ENCODE peak calls at places on chromosomes 5 and 9, in six cellular contexts. L, O, W, N, Z and J are unnamed samples.

GRCh38 chr5:126389179-126389578 is 34.0 kb upstream of the GRAMD2B start:
- DNase-seq in N (no peak), O (no peak), Z (no peak), W (no peak), L (no peak), J (no peak)

GRCh38 chr5:91641730-91642350 is 258.7 kb upstream of the ARRDC3 start:
- DNase-seq in O (peak; percentile 58), Z (no peak), L (peak; percentile 59), N (no peak), W (no peak), J (no peak)

GRCh38 chr9:135592331-135592590 is 30.7 kb downstream of the PAEP start:
- DNase-seq in L (no peak), O (no peak), W (no peak), N (no peak), Z (no peak), J (no peak)

GRCh38 chr5:111830333-111830732 is 73.3 kb upstream of the NREP start:
- DNase-seq in W (no peak), N (no peak), O (peak; percentile 31), L (peak; percentile 46), Z (no peak), J (no peak)

GRCh38 chr5:8961219-8961618 is 584.7 kb downstream of the SEMA5A start:
- DNase-seq in O (no peak), L (no peak), Z (no peak), W (no peak), N (no peak), J (no peak)

GRCh38 chr9:137046094-137046787 is at the start of gene NPDC1:
- DNase-seq in O (peak; percentile 22), W (peak; percentile 80), L (peak; percentile 74), Z (peak; percentile 76), N (peak; percentile 93), J (peak; percentile 85)

GRCh38 chr5:131394128-131394527 is 130.3 kb downstream of the CDC42SE2 start:
- DNase-seq in O (no peak), N (no peak), L (peak; percentile 63), Z (no peak), W (no peak), J (no peak)

GRCh38 chr5:172140120-172140519 is 47.9 kb downstream of the STK10 start:
- DNase-seq in N (no peak), W (no peak), O (no peak), Z (no peak), L (no peak), J (no peak)

GRCh38 chr9:35729101-35729500 is 2.9 kb downstream of the TLN1 start:
- DNase-seq in N (no peak), L (no peak), O (no peak), Z (no peak), W (no peak), J (no peak)

GRCh38 chr5:55897905-55898304 is 46.7 kb downstream of the IL31RA start:
- DNase-seq in Z (peak; percentile 73), W (peak; percentile 70), L (peak; percentile 96), O (peak; percentile 70), N (no peak), J (no peak)

GRCh38 chr9:88681434-88681833 is 146.5 kb downstream of the NXNL2 start:
- DNase-seq in N (no peak), Z (no peak), W (no peak), O (no peak), L (no peak), J (no peak)

GRCh38 chr9:124694394-124695279 is 76.5 kb downstream of the NR6A1 start:
- DNase-seq in Z (no peak), W (no peak), O (no peak), L (no peak), N (no peak), J (no peak)

DNA sequence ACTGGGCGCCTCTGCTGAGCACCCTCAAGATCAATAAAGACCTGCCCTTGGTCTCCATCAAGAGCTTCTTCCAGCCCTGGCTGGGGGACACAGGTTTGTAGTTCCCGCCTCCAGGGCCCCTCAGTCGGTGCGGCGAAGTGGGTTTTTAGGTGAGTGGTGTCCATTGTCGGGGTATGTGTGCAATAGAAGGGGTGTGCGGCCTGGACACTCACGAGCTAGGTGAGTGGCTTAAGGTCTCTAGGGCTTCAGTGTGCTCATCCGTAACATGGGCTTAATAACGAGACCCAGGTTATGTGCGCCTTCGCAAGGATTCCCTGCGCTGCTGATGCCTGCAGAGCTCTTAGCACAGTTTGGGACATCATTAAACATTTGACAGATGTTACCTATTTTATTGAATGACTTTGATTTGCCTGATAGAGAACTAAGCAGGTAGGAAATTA is 656 bp downstream of the CEP78 start:
- DNase-seq in L (no peak), W (no peak), N (no peak), O (no peak), Z (no peak), J (no peak)
- H3K4me3 ChIP-seq in L (peak overlapping the region; percentile 84), W (peak overlapping the region; percentile 73), N (peak overlapping the region; percentile 73), O (peak overlapping the region; percentile 87), Z (peak overlapping the region; percentile 96), J (peak overlapping the region; percentile 98)

GRCh38 chr9:133205996-133206931 is 2.8 kb downstream of the OBP2B start:
- DNase-seq in N (no peak), O (no peak), W (peak; percentile 47), L (no peak), Z (no peak), J (no peak)
- H3K4me3 ChIP-seq in N (no peak overlapping the region), O (no peak overlapping the region), W (no peak overlapping the region), L (no peak overlapping the region), Z (no peak overlapping the region), J (no peak overlapping the region)

DNA sequence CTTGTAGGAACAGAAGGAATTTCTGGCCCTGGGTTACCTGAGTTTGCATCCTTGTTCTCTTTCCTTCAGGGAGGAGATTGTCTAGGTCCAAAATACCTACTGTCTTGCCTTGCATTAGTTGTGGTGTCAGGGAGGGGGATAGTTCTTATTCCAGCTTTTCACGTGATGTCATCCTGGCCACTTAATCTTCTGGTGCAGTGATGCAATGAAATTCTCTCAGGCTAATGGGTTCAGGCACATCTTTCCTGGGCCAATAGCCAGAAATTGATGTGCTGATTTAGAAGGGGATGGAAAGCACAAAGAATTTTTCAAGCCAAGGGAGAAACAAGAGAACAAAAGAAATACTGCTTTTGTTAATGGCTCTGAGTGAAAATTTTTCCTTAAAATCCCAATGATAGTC is 89.5 kb upstream of the SV2C start:
- DNase-seq in W (no peak), Z (no peak), O (no peak), L (no peak), N (no peak), J (no peak)
- H3K4me3 ChIP-seq in W (no peak overlapping the region), Z (no peak overlapping the region), O (no peak overlapping the region), L (no peak overlapping the region), N (no peak overlapping the region), J (no peak overlapping the region)

GRCh38 chr9:121713400-121714070 is 62.1 kb downstream of the DAB2IP start:
- DNase-seq in W (no peak), Z (no peak), O (no peak), L (no peak), N (no peak), J (no peak)
- H3K4me3 ChIP-seq in W (no peak overlapping the region), Z (no peak overlapping the region), O (no peak overlapping the region), L (no peak overlapping the region), N (no peak overlapping the region), J (no peak overlapping the region)

DNA sequence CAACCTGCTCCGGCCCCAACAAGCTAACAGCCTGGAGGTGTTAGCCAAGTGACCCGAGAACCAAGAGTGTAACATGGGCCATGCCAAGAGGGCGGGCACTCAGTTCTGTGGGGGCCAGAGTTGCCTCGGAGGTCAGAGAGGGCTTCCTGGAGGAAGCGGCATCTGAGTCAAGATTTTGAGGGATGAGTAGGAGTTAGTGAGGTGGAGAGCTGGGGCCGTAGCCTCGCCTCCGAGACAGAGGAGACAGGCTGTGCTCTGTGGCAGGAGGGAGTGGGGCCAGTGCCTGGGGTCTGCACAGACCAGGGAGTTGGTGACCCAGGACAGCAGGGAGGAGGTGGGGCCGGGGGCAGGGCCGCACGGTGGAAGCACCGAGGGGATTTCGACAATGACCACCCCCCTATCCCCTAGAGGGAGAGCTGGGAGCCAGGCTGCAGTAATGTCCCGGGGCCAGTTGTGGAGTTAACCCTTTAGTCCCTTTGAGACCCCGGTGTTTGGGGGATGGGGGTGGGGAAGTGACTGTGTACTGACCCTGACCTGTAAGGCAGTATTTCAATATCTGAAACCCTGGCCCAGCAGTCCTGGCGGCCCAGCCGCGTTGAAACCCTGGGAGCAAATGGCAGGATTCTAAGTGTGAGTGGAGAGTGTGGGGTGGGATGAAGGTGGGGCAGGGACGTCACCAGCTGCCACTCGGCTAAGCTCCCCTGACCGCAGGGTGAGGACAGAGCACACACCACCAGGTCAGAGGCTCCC is 148.7 kb upstream of the COL5A1 start:
- DNase-seq in N (no peak), W (peak; percentile 60), O (no peak), L (no peak), Z (no peak), J (no peak)
- H3K4me3 ChIP-seq in N (no peak overlapping the region), W (no peak overlapping the region), O (no peak overlapping the region), L (no peak overlapping the region), Z (no peak overlapping the region), J (no peak overlapping the region)

GRCh38 chr9:120770923-120771322 is 22.3 kb downstream of the FBXW2 start:
- DNase-seq in N (no peak), O (no peak), L (no peak), Z (no peak), W (no peak), J (no peak)
- H3K4me3 ChIP-seq in N (no peak overlapping the region), O (no peak overlapping the region), L (no peak overlapping the region), Z (no peak overlapping the region), W (no peak overlapping the region), J (no peak overlapping the region)

GRCh38 chr9:92696619-92697018 is 26.7 kb upstream of the IPPK start:
- DNase-seq in O (no peak), N (no peak), W (no peak), L (no peak), Z (no peak), J (no peak)
- H3K4me3 ChIP-seq in O (no peak overlapping the region), N (no peak overlapping the region), W (no peak overlapping the region), L (no peak overlapping the region), Z (no peak overlapping the region), J (no peak overlapping the region)

DNA sequence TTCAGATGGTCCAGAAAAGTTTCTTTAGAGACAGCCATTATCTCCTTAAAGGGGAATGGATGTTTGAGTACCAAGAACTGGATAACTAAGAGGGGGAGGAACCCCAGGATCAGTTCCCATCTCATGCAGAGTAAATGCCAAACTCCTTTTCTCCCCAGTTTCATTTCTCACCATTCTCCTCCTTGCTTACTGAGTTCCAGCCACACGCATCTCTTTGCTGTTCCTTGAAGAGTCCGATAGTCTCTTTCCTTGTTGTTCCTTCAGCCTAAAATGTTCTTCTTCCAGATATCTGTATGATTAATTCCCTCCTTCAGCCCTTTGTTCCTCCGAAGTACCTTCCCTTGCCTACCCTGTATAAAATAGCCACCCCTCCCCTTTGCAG is 30.0 kb downstream of the KDM4C start:
- DNase-seq in L (no peak), Z (no peak), N (no peak), W (no peak), O (no peak), J (no peak)
- H3K4me3 ChIP-seq in L (no peak overlapping the region), Z (no peak overlapping the region), N (no peak overlapping the region), W (no peak overlapping the region), O (no peak overlapping the region), J (no peak overlapping the region)

GRCh38 chr5:75558972-75559632 is 47.4 kb downstream of the POLK start:
- DNase-seq in O (no peak), Z (no peak), L (peak; percentile 73), W (no peak), N (no peak), J (no peak)
- H3K4me3 ChIP-seq in O (no peak overlapping the region), Z (no peak overlapping the region), L (no peak overlapping the region), W (no peak overlapping the region), N (no peak overlapping the region), J (no peak overlapping the region)

GRCh38 chr5:2298746-2299145 is 416.0 kb upstream of the IRX4 start:
- DNase-seq in W (peak; percentile 16), L (no peak), O (no peak), N (no peak), Z (no peak), J (no peak)
- H3K4me3 ChIP-seq in W (no peak overlapping the region), L (no peak overlapping the region), O (no peak overlapping the region), N (no peak overlapping the region), Z (no peak overlapping the region), J (no peak overlapping the region)